ENCODE peak calls at places on chromosomes 3 and 15, in six cellular contexts. Z is cardiac fibroblast, I is endothelial cell of umbilical vein, T is fibroblast of mammary gland, B is psoas muscle, M is transverse colon. O is an unnamed sample.

GRCh38 chr15:78072080-78072892 is 5.2 kb downstream of the TBC1D2B start:
- DNase-seq in Z (peak), I (no peak), T (peak), B (no peak), M (peak), O (no peak)

GRCh38 chr3:119589087-119589773 is 8.5 kb upstream of the PLA1A start:
- DNase-seq in Z (no peak), I (no peak), T (no peak), B (no peak), M (no peak), O (no peak)

GRCh38 chr15:83206387-83206970 is 1.1 kb downstream of the HDGFL3 start:
- DNase-seq in Z (peak), I (no peak), T (no peak), B (no peak), M (no peak), O (no peak)

GRCh38 chr15:58070801-58071418 is 5.4 kb upstream of the ALDH1A2 start:
- DNase-seq in Z (peak), I (peak), T (peak), B (peak), M (peak), O (no peak)

GRCh38 chr3:138509586-138509985 is 75.2 kb downstream of the ESYT3 start:
- DNase-seq in Z (no peak), I (no peak), T (peak), B (no peak), M (no peak), O (no peak)

GRCh38 chr15:44719293-44719999 is 8.1 kb downstream of the B2M start:
- DNase-seq in Z (peak), I (no peak), T (peak), B (no peak), M (no peak), O (peak)

GRCh38 chr3:152436707-152437615 is 168.2 kb downstream of the MBNL1 start:
- DNase-seq in Z (no peak), I (peak), T (peak), B (no peak), M (no peak), O (no peak)

GRCh38 chr15:63339836-63340235 is 41.8 kb downstream of the CA12 start:
- DNase-seq in Z (no peak), I (no peak), T (no peak), B (no peak), M (no peak), O (no peak)

GRCh38 chr3:197595470-197596185 is 39.9 kb upstream of the BDH1 start:
- DNase-seq in Z (no peak), I (no peak), T (no peak), B (no peak), M (no peak), O (no peak)

GRCh38 chr3:30253832-30254231 is 352.6 kb upstream of the TGFBR2 start:
- DNase-seq in Z (no peak), I (no peak), T (no peak), B (no peak), M (no peak), O (no peak)

GRCh38 chr15:40291088-40291574 is 8.3 kb upstream of the ANKRD63 start:
- DNase-seq in Z (peak), I (peak), T (peak), B (peak), M (peak), O (no peak)

GRCh38 chr15:42582569-42583235 is 7.3 kb downstream of the STARD9 start:
- DNase-seq in Z (no peak), I (no peak), T (no peak), B (no peak), M (no peak), O (no peak)

GRCh38 chr15:61030451-61030850 is 198.7 kb downstream of the RORA start:
- DNase-seq in Z (no peak), I (no peak), T (peak), B (no peak), M (no peak), O (no peak)

GRCh38 chr15:27358751-27359434 is 387.9 kb downstream of the GABRG3 start:
- DNase-seq in Z (peak), I (no peak), T (no peak), B (peak), M (no peak), O (no peak)

GRCh38 chr3:52210550-52211046 is 12.6 kb downstream of the ALAS1 start:
- DNase-seq in Z (peak), I (no peak), T (peak), B (no peak), M (no peak), O (peak)

GRCh38 chr15:34693053-34693744 is 61.6 kb downstream of the GJD2 start:
- DNase-seq in Z (no peak), I (peak), T (peak), B (no peak), M (no peak), O (no peak)

GRCh38 chr15:39628131-39628482 is 47.2 kb downstream of the THBS1 start:
- DNase-seq in Z (no peak), I (peak), T (no peak), B (no peak), M (no peak), O (no peak)

GRCh38 chr15:26739791-26740190 is 33.1 kb downstream of the GABRB3 start:
- DNase-seq in Z (no peak), I (no peak), T (no peak), B (no peak), M (no peak), O (no peak)

GRCh38 chr3:194738254-194739093 is 52.8 kb downstream of the FAM43A start:
- DNase-seq in Z (peak), I (peak), T (peak), B (peak), M (no peak), O (no peak)

GRCh38 chr3:62149962-62150361 is 223.4 kb downstream of the FEZF2 start:
- DNase-seq in Z (peak), I (no peak), T (peak), B (peak), M (no peak), O (no peak)

GRCh38 chr3:95197661-95198060 is 1134.8 kb downstream of the NSUN3 start:
- DNase-seq in Z (no peak), I (no peak), T (no peak), B (no peak), M (no peak), O (no peak)

GRCh38 chr3:14403636-14404395 is 1.4 kb downstream of the SLC6A6 start:
- DNase-seq in Z (peak), I (peak), T (no peak), B (peak), M (peak), O (no peak)

GRCh38 chr15:69158201-69158842 is 2.1 kb upstream of the GLCE start:
- DNase-seq in Z (no peak), I (no peak), T (no peak), B (no peak), M (no peak), O (no peak)

GRCh38 chr3:190807719-190808375 is 54.6 kb downstream of the GMNC start:
- DNase-seq in Z (peak), I (no peak), T (peak), B (peak), M (no peak), O (peak)

GRCh38 chr3:190809351-190809750 is 53.1 kb downstream of the GMNC start:
- DNase-seq in Z (no peak), I (no peak), T (no peak), B (no peak), M (no peak), O (no peak)

GRCh38 chr3:190810957-190811356 is 51.5 kb downstream of the GMNC start:
- DNase-seq in Z (no peak), I (no peak), T (no peak), B (no peak), M (no peak), O (no peak)

GRCh38 chr3:190811775-190812480 is 50.6 kb downstream of the GMNC start:
- DNase-seq in Z (peak), I (peak), T (peak), B (no peak), M (no peak), O (no peak)
- H3K4me3 ChIP-seq in Z (no peak), I (no peak), T (peak), B (peak), M (no peak), O (no peak)

GRCh38 chr3:70539908-70540307 is 227.5 kb upstream of the MDFIC2 start:
- DNase-seq in Z (no peak), I (no peak), T (no peak), B (no peak), M (no peak), O (no peak)
- TF ChIP-seq CTCF in Z (no peak), I (peak), T (peak), B (no peak), M (no peak), O (no peak)

GRCh38 chr3:77189258-77189657 is 149.4 kb downstream of the ROBO2 start:
- DNase-seq in Z (no peak), I (no peak), T (no peak), B (no peak), M (no peak), O (no peak)

GRCh38 chr3:77191640-77192039 is 151.7 kb downstream of the ROBO2 start:
- DNase-seq in Z (no peak), I (no peak), T (no peak), B (no peak), M (no peak), O (peak)

GRCh38 chr3:77189684-77190083 is 149.8 kb downstream of the ROBO2 start:
- DNase-seq in Z (no peak), I (no peak), T (no peak), B (no peak), M (no peak), O (no peak)

GRCh38 chr3:77191014-77191413 is 151.1 kb downstream of the ROBO2 start:
- DNase-seq in Z (no peak), I (no peak), T (no peak), B (no peak), M (no peak), O (no peak)

GRCh38 chr3:77190281-77190841 is 150.5 kb downstream of the ROBO2 start:
- DNase-seq in Z (peak), I (no peak), T (no peak), B (no peak), M (no peak), O (no peak)
- H3K4me3 ChIP-seq in Z (no peak), I (no peak), T (no peak), B (no peak), M (no peak), O (no peak)

DNA sequence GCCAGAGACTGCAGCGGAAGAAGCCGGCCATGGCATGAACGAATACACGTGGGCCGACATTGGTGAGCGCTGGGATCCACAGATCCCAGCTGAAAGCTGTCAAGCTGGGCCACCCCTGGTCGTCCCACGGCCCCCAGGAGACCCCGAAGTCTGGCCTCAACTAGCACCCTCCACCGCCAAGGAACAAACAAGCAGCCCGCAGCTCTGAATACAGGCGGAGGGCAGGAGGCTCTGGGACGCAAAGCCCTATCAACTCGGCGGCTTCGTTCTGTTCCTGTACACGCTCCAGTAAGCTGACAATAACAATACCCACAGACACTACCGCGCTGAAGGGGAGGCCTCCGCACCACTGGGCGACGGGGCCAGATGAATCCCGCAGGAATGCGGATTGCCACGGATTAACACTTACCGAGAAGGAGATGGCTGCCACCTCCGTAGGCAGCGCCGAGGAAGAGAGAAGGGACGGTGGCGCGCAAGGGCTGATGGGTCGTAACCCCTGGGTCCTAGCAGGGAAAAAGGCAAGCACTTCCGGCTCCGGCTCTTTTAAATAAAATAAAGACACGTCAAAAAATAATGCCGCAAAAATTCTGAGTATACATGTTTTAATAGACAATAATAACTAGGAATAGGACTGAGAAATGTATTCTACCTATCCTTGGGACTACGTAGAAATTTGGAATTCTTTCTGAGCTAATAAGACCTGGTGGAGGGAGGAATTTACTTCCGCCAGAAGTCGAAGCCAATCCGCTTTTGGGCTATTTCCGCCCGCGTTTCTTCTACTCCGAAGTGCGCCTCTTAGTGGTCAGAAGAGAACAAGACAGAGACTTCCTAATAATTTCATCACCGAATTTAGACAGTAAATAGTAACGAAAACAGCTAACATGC is at the start of gene RPL32:
- DNase-seq in Z (peak), I (peak), T (peak), B (peak), M (peak), O (peak)
- TF ChIP-seq CTCF in Z (peak), I (peak), T (peak), B (peak), M (peak), O (peak)

GRCh38 chr15:99250494-99251435 is 516 bp upstream of the LRRC28 start:
- DNase-seq in Z (peak), I (peak), T (peak), B (peak), M (peak), O (peak)

GRCh38 chr15:99251436-99251821 is at the start of gene LRRC28:
- DNase-seq in Z (no peak), I (no peak), T (no peak), B (no peak), M (no peak), O (no peak)

GRCh38 chr15:99253381-99254090 is 2.3 kb downstream of the LRRC28 start:
- DNase-seq in Z (peak), I (no peak), T (peak), B (no peak), M (no peak), O (no peak)

GRCh38 chr15:99250001-99250400 is 620 bp upstream of the TTC23 start:
- DNase-seq in Z (no peak), I (no peak), T (no peak), B (no peak), M (no peak), O (no peak)

DNA sequence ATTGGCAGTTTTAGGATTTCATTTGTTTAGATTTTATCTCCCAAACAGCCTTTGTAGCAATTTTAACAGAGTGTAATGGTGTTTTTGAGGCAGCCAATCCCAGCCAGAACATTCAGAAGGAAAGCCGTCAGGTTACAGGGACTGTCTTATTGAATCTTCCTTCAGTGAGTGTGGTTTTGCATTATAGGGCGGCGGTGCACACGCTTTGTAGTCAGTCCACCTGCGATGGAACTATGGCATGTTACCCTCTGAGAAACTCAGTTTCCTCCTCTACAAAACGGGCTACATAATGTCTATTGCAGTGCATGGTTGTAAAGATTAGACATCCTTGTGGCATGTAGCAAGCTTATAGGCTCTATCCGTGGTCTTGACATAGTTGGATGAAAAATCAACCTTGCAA is 1.0 kb downstream of the LRRC28 start:
- DNase-seq in Z (no peak), I (no peak), T (no peak), B (no peak), M (no peak), O (no peak)
- H3K4me3 ChIP-seq in Z (no peak), I (peak), T (peak), B (peak), M (peak), O (peak)

GRCh38 chr3:46222435-46223161 is 14.5 kb upstream of the CCR1 start:
- DNase-seq in Z (no peak), I (no peak), T (no peak), B (no peak), M (no peak), O (no peak)
- TF ChIP-seq CTCF in Z (no peak), I (no peak), T (no peak), B (no peak), M (no peak), O (peak)

DNA sequence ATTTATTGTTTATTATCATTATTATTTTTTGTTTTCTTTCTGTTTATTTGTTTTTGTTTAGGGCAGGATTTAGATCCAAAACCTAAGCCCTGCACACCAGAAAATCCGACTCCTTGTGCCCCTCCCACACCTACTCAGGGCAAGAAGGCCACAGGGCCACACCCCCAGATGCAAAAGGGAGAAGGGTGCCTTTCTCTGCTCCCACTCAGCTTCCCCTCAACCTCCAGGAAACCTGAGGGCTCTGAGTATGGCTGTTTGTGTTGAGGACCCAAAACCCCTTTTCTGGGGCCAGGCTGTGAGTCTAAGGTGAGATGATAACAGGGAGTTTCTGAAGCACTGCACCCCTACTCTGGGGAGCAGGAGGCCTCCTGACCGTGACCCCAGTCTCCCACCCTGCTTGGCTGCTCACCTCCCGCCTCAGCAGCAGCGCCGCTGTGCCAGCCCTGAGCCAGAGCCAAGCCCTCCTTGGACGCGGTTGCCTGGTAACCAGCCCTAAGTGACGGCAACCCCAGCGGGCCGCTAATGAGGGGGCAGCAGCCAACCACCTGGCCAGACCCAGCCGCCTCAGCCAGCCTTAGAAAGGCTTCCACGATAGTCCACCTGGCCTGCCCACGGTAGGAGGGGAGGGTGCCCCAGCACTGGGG is 6.4 kb upstream of the C15orf39 start:
- DNase-seq in Z (peak), I (no peak), T (no peak), B (no peak), M (peak), O (no peak)
- H3K4me3 ChIP-seq in Z (no peak), I (no peak), T (no peak), B (no peak), M (no peak), O (no peak)

GRCh38 chr15:74839526-74840395 is 3.2 kb downstream of the ULK3 start:
- DNase-seq in Z (no peak), I (no peak), T (no peak), B (no peak), M (no peak), O (no peak)
- TF ChIP-seq CTCF in Z (peak), I (no peak), T (peak), B (no peak), M (no peak), O (no peak)

DNA sequence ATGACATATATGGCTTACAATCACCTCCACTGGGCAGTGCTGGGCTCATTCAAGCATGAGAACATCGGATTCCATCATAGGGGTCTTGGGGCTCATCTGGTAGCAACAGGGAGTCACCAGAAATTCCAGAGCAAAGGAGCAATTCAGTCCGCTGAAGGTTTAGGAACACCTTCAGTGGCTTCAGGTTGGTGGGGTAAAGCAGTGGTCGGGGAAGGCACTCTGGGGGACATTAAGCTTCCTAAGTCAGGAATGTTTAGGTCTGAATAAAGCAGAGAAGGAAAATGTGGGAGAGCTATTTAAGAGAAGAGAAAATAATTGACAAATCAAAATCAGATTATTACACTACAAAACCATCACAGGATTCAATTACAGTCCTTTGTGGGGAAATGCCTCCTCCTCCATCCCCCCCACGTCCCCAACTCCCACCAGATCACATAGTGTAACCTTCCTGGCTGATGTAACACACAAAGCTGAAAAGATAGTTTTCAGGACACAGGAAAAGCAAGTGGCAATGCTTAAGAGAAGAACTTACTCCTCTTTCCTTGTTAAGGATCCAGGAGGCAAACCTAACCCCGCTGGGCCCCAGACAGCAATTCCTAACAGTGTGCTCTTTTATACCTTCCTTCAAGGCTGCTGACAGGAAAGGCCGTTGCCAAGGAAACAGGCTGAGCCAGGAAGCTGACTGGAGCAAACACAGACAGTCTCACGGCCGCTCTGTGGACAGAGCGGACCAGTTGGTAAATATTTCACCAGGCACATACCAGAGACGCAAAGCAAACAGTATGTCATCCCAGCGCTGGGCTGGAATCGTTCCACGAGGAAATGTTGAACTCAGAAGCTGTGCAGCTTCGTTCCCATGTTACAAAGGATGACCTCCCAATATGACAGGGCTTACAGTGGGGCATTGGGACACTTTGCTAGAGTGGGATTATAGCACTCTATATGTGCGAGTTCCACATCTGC is 57.5 kb upstream of the LMCD1 start:
- DNase-seq in Z (peak), I (peak), T (peak), B (peak), M (peak), O (peak)
- H3K4me3 ChIP-seq in Z (no peak), I (peak), T (no peak), B (peak), M (no peak), O (no peak)